ENCODE peak calls at places on chromosomes 16 and 17, in nine cellular contexts. U is HCT116, X is upper lobe of left lung, C is endothelial cell of umbilical vein, A is prostate gland, M is esophagus muscularis mucosa, T is spleen, R is breast epithelium, Q is sigmoid colon. L is an unnamed sample.

GRCh38 chr16:8295436-8295835 is 294.9 kb downstream of the TMEM114 start:
- DNase-seq in C (no peak), T (no peak), R (no peak), M (no peak), A (no peak), X (no peak), U (no peak), Q (no peak), L (no peak)

GRCh38 chr17:78163881-78164747 is 4.3 kb upstream of the SYNGR2 start:
- DNase-seq in R (no peak), M (no peak), Q (no peak), T (no peak), C (no peak), X (no peak), A (peak; percentile 58), U (no peak), L (no peak)

GRCh38 chr16:17474037-17474436 is 3.3 kb upstream of the XYLT1 start:
- DNase-seq in A (no peak), C (no peak), R (no peak), Q (no peak), X (no peak), M (no peak), T (peak; percentile 55), U (no peak), L (no peak)

GRCh38 chr17:59753522-59754467 is 46.3 kb downstream of the VMP1 start:
- DNase-seq in C (peak; percentile 95), A (peak; percentile 72), Q (no peak), T (no peak), U (peak; percentile 88), R (no peak), M (no peak), X (no peak), L (peak; percentile 35)

GRCh38 chr16:68229431-68230175 is 6.3 kb downstream of the ESRP2 start:
- DNase-seq in C (peak; percentile 66), A (peak; percentile 48), X (no peak), Q (peak; percentile 70), M (no peak), R (no peak), U (no peak), T (no peak), L (peak; percentile 35)

GRCh38 chr17:44842748-44843147 is 4.9 kb upstream of the HIGD1B start:
- DNase-seq in T (no peak), Q (no peak), M (no peak), A (no peak), C (no peak), R (no peak), U (no peak), X (no peak), L (no peak)

GRCh38 chr17:64706224-64707076 is 44.3 kb upstream of the SMURF2 start:
- DNase-seq in X (no peak), M (no peak), Q (no peak), A (peak; percentile 25), U (peak; percentile 66), C (no peak), R (no peak), T (no peak), L (no peak)

GRCh38 chr16:49492896-49493620 is 119.5 kb downstream of the C16orf78 start:
- DNase-seq in X (peak; percentile 72), R (no peak), C (no peak), A (no peak), T (peak; percentile 71), M (no peak), Q (no peak), U (no peak), L (no peak)

GRCh38 chr17:70172921-70173320 is 3.6 kb downstream of the KCNJ2 start:
- DNase-seq in R (no peak), A (no peak), U (no peak), X (no peak), T (no peak), M (no peak), Q (no peak), C (peak; percentile 51), L (no peak)

GRCh38 chr17:81074875-81075274 is 39.9 kb downstream of the BAIAP2 start:
- DNase-seq in M (no peak), C (no peak), R (peak; percentile 79), X (no peak), T (no peak), Q (no peak), U (no peak), A (no peak), L (no peak)

GRCh38 chr17:81397314-81398169 is 2.3 kb downstream of the BAHCC1 start:
- DNase-seq in U (no peak), M (no peak), A (no peak), T (no peak), Q (no peak), R (no peak), C (peak; percentile 65), X (peak; percentile 88), L (no peak)

GRCh38 chr17:48484850-48485249 is 46.0 kb downstream of the HOXB1 start:
- DNase-seq in X (no peak), U (peak; percentile 49), Q (no peak), M (no peak), C (no peak), R (no peak), A (no peak), T (no peak), L (no peak)

GRCh38 chr16:66935319-66936011 is at the start of gene CES2:
- DNase-seq in T (peak; percentile 83), M (no peak), Q (no peak), X (peak; percentile 85), R (peak; percentile 75), U (no peak), C (peak; percentile 35), A (peak; percentile 73), L (no peak)

GRCh38 chr16:66936462-66936861 is 1.1 kb downstream of the CES2 start:
- DNase-seq in X (no peak), A (no peak), U (no peak), Q (no peak), M (no peak), C (no peak), T (no peak), R (no peak), L (no peak)

GRCh38 chr16:66933776-66934137 is 445 bp downstream of the CIAO2B start:
- DNase-seq in A (no peak), C (no peak), U (no peak), X (no peak), R (no peak), M (no peak), T (no peak), Q (no peak), L (no peak)

GRCh38 chr16:66932076-66932475 is 2.1 kb downstream of the CIAO2B start:
- DNase-seq in X (no peak), T (no peak), A (no peak), U (no peak), C (no peak), R (no peak), Q (no peak), M (no peak), L (no peak)

DNA sequence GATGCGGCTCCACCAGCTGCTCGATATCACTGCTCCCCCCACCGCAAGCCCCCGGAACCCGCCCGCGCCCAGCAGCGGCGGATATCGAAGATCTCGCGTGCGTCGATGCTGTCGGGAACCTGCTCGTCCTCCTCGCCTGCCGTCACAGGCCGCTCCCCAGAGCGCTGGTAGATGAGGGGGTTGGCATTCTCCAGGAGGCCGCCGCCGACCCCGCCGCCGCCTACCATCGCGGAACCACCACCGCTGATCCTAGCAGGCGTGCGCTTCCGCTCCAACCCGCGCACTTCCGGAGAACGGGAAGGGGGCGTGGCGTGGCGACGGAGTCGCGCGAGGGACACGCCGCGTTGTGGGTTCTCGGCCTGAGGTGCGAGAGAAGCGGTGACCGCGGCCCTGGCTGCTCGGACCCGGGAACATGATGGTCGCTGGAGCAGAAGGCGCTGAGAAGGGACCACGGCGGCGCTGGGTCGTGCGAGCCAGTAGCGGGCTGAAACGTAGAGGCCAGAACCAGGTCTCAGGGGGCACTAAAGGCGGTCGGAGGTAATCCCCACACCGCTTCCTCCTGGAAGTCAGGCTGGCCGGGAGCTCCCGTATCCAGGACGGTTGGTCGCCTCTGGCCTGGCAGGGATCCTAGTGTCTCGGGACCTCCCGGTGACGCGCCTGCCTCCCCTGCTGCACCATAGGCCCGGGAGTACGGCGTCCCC is at the start of gene CIAO2B:
- DNase-seq in A (peak; percentile 84), T (peak; percentile 98), C (peak; percentile 87), M (peak; percentile 96), R (peak; percentile 80), U (peak; percentile 66), Q (peak; percentile 94), X (peak; percentile 98), L (peak; percentile 96)
- TF ChIP-seq POLR2A in A (peak; percentile 84), T (peak; percentile 65), C (peak; percentile 84), M (peak; percentile 90), R (peak; percentile 68), U (peak; percentile 86), Q (peak; percentile 91), X (no peak), L (peak; percentile 87)

GRCh38 chr17:7218774-7219173 is 862 bp downstream of the DLG4 start:
- DNase-seq in T (no peak), Q (no peak), R (no peak), X (no peak), M (no peak), C (no peak), A (no peak), U (no peak), L (no peak)
- TF ChIP-seq POLR2AphosphoS5 in T (no peak), Q (no peak), R (no peak), X (no peak), M (no peak), C (no peak), A (no peak), U (no peak), L (no peak)

DNA sequence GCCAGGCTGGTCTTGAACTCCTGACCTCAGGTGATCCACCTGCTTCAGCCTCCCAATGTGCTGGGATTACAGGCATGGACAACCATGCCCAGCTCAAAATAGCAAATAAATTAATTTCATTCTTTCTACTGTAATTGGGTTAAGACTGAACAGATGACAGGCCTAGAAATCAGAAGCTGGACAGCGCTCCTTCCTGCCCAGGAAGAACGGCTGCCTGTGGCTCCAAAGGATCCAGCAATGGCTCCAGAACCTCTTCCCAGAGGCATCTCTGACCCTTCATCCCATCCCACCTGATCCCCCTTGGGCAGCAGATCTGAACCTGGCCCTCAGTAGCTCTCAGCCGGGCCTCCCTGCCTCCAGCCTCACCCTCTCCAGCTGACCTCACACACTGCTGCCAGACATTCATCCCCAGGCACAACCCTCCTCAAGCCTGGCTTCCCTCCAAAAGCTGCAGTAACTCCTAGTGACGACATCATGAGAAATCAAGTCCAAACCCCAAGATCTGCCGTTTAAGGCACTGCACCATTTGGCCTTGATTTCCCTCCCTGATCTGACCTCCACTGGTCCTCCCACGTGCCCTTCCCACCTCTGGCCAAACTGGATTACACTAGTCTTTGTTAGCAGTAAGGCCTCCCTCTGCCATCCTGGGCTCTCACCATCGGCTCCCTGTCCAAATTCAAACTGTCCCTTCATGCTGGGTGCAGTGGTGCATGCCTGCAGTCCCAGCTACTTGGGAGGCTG is 3.1 kb upstream of the MIF4GD start:
- DNase-seq in M (no peak), C (no peak), T (peak; percentile 31), Q (no peak), U (no peak), R (no peak), A (no peak), X (no peak), L (no peak)
- TF ChIP-seq POLR2A in M (no peak), C (no peak), T (no peak), Q (no peak), U (no peak), R (no peak), A (no peak), X (no peak), L (peak; percentile 38)

DNA sequence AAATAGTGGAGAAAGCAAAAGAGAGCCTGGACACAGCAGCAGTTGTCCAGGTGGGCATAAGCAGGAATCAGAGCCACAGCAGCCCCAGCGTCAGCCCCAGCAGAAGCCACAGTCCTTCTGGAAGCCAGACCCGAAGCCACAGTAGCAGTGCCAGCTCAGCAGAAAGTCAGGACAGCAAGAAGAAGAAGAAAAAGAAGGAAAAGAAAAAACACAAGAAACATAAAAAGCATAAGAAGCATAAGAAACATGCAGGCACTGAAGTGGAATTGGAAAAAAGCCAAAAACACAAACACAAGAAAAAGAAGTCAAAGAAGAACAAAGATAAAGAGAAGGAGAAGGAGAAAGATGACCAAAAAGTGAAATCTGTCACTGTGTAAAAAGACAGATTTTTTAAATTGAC is 32.7 kb downstream of the RBBP6 start:
- DNase-seq in Q (no peak), C (no peak), A (no peak), X (no peak), R (no peak), U (no peak), M (no peak), T (no peak), L (no peak)
- TF ChIP-seq POLR2AphosphoS5 in Q (no peak), C (no peak), A (no peak), X (no peak), R (no peak), U (no peak), M (no peak), T (peak; percentile 13), L (peak; percentile 32)